ENCODE peak calls at places on chromosome 17, in four cellular contexts. One of them, this sample, is unnamed.

GRCh38 chr17:6710317-6710716 is 2.9 kb downstream of the SLC13A5 start:
- DNase-seq in stimulated activated CD4-positive, alpha-beta T cell treated with anti-CD3 and anti-CD28 coated beads, TNF-alpha, amount 100 ng/mL, for 48 hours: no peak
- DNase-seq in HT-29: no peak
- DNase-seq in substantia nigra: no peak
- DNase-seq in this sample: no peak

GRCh38 chr17:54749157-54749556 is 151.5 kb upstream of the TOM1L1 start:
- DNase-seq in stimulated activated CD4-positive, alpha-beta T cell treated with anti-CD3 and anti-CD28 coated beads, TNF-alpha, amount 100 ng/mL, for 48 hours: no peak
- DNase-seq in HT-29: no peak
- DNase-seq in substantia nigra: no peak
- DNase-seq in this sample: no peak

GRCh38 chr17:6066183-6066948 is 3.8 kb upstream of the WSCD1 start:
- DNase-seq in stimulated activated CD4-positive, alpha-beta T cell treated with anti-CD3 and anti-CD28 coated beads, TNF-alpha, amount 100 ng/mL, for 48 hours: no peak
- DNase-seq in HT-29: no peak
- DNase-seq in substantia nigra: no peak
- DNase-seq in this sample: no peak

GRCh38 chr17:49935526-49936210 is 33.3 kb upstream of the DLX4 start:
- DNase-seq in stimulated activated CD4-positive, alpha-beta T cell treated with anti-CD3 and anti-CD28 coated beads, TNF-alpha, amount 100 ng/mL, for 48 hours: no peak
- DNase-seq in HT-29: no peak
- DNase-seq in substantia nigra: no peak
- DNase-seq in this sample: no peak

GRCh38 chr17:34307110-34307509 is 12.1 kb upstream of the CCL8 start:
- DNase-seq in stimulated activated CD4-positive, alpha-beta T cell treated with anti-CD3 and anti-CD28 coated beads, TNF-alpha, amount 100 ng/mL, for 48 hours: no peak
- DNase-seq in HT-29: no peak
- DNase-seq in substantia nigra: no peak
- DNase-seq in this sample: peak

GRCh38 chr17:11787074-11787473 is 188.8 kb downstream of the DNAH9 start:
- DNase-seq in stimulated activated CD4-positive, alpha-beta T cell treated with anti-CD3 and anti-CD28 coated beads, TNF-alpha, amount 100 ng/mL, for 48 hours: no peak
- DNase-seq in HT-29: no peak
- DNase-seq in substantia nigra: no peak
- DNase-seq in this sample: no peak

GRCh38 chr17:80871341-80871740 is 120.3 kb upstream of the CHMP6 start:
- DNase-seq in stimulated activated CD4-positive, alpha-beta T cell treated with anti-CD3 and anti-CD28 coated beads, TNF-alpha, amount 100 ng/mL, for 48 hours: no peak
- DNase-seq in HT-29: no peak
- DNase-seq in substantia nigra: no peak
- DNase-seq in this sample: no peak

GRCh38 chr17:83132251-83133081 is 53.1 kb downstream of the METRNL start:
- DNase-seq in stimulated activated CD4-positive, alpha-beta T cell treated with anti-CD3 and anti-CD28 coated beads, TNF-alpha, amount 100 ng/mL, for 48 hours: no peak
- DNase-seq in HT-29: no peak
- DNase-seq in substantia nigra: no peak
- DNase-seq in this sample: no peak

GRCh38 chr17:6753006-6753445 is 2.8 kb upstream of the XAF1 start:
- DNase-seq in stimulated activated CD4-positive, alpha-beta T cell treated with anti-CD3 and anti-CD28 coated beads, TNF-alpha, amount 100 ng/mL, for 48 hours: no peak
- DNase-seq in HT-29: peak
- DNase-seq in substantia nigra: peak
- DNase-seq in this sample: peak

GRCh38 chr17:21296097-21297025 is 11.8 kb downstream of the MAP2K3 start:
- DNase-seq in stimulated activated CD4-positive, alpha-beta T cell treated with anti-CD3 and anti-CD28 coated beads, TNF-alpha, amount 100 ng/mL, for 48 hours: no peak
- DNase-seq in HT-29: no peak
- DNase-seq in substantia nigra: no peak
- DNase-seq in this sample: no peak

GRCh38 chr17:17837966-17838962 is 1.5 kb upstream of the SREBF1 start:
- DNase-seq in stimulated activated CD4-positive, alpha-beta T cell treated with anti-CD3 and anti-CD28 coated beads, TNF-alpha, amount 100 ng/mL, for 48 hours: no peak
- DNase-seq in HT-29: peak
- DNase-seq in substantia nigra: peak
- DNase-seq in this sample: no peak

GRCh38 chr17:17547210-17547764 is 44.2 kb downstream of the PEMT start:
- DNase-seq in stimulated activated CD4-positive, alpha-beta T cell treated with anti-CD3 and anti-CD28 coated beads, TNF-alpha, amount 100 ng/mL, for 48 hours: no peak
- DNase-seq in HT-29: no peak
- DNase-seq in substantia nigra: no peak
- DNase-seq in this sample: no peak

GRCh38 chr17:69223809-69224208 is 4.8 kb downstream of the ABCA10 start:
- DNase-seq in stimulated activated CD4-positive, alpha-beta T cell treated with anti-CD3 and anti-CD28 coated beads, TNF-alpha, amount 100 ng/mL, for 48 hours: no peak
- DNase-seq in HT-29: no peak
- DNase-seq in substantia nigra: no peak
- DNase-seq in this sample: peak

GRCh38 chr17:62703269-62703775 is 75.9 kb downstream of the MRC2 start:
- DNase-seq in stimulated activated CD4-positive, alpha-beta T cell treated with anti-CD3 and anti-CD28 coated beads, TNF-alpha, amount 100 ng/mL, for 48 hours: no peak
- DNase-seq in HT-29: peak
- DNase-seq in substantia nigra: no peak
- DNase-seq in this sample: no peak

GRCh38 chr17:48244121-48244711 is 136.7 kb downstream of the SNX11 start:
- DNase-seq in stimulated activated CD4-positive, alpha-beta T cell treated with anti-CD3 and anti-CD28 coated beads, TNF-alpha, amount 100 ng/mL, for 48 hours: no peak
- DNase-seq in HT-29: peak
- DNase-seq in substantia nigra: no peak
- DNase-seq in this sample: no peak

GRCh38 chr17:7721612-7722011 is 4.1 kb downstream of the DNAH2 start:
- DNase-seq in stimulated activated CD4-positive, alpha-beta T cell treated with anti-CD3 and anti-CD28 coated beads, TNF-alpha, amount 100 ng/mL, for 48 hours: no peak
- DNase-seq in HT-29: no peak
- DNase-seq in substantia nigra: no peak
- DNase-seq in this sample: no peak

GRCh38 chr17:78645421-78646295 is 68.5 kb upstream of the DNAH17 start:
- DNase-seq in stimulated activated CD4-positive, alpha-beta T cell treated with anti-CD3 and anti-CD28 coated beads, TNF-alpha, amount 100 ng/mL, for 48 hours: peak
- DNase-seq in HT-29: no peak
- DNase-seq in substantia nigra: peak
- DNase-seq in this sample: no peak

GRCh38 chr17:82241183-82241925 is 12.5 kb downstream of the SLC16A3 start:
- DNase-seq in stimulated activated CD4-positive, alpha-beta T cell treated with anti-CD3 and anti-CD28 coated beads, TNF-alpha, amount 100 ng/mL, for 48 hours: no peak
- DNase-seq in HT-29: peak
- DNase-seq in substantia nigra: peak
- DNase-seq in this sample: no peak

This sample was measured in AG09319.